ENCODE peak calls at places on chromosomes 13 and 19, in ten cellular contexts. C, M, D, N, W, F, E, B, K and U are unnamed samples.

GRCh38 chr19:17686592-17687042 is 1.5 kb downstream of the UNC13A start:
- DNase-seq in B (peak; percentile 37), M (peak; percentile 80), C (no peak), W (peak; percentile 12), F (peak; percentile 94), D (no peak), E (no peak), K (no peak), N (no peak), U (no peak)

GRCh38 chr13:30932481-30933333 is at the start of gene TEX26:
- DNase-seq in D (no peak), M (no peak), N (no peak), B (peak; percentile 29), W (no peak), C (no peak), K (no peak), E (no peak), F (no peak), U (no peak)

GRCh38 chr13:51148952-51149573 is 38.0 kb upstream of the C13orf42 start:
- DNase-seq in M (peak; percentile 40), N (peak; percentile 42), D (no peak), C (no peak), K (peak; percentile 8), W (peak; percentile 85), E (no peak), B (no peak), F (peak; percentile 69), U (peak; percentile 60)

GRCh38 chr19:39372047-39372802 is 18.7 kb downstream of the PAF1 start:
- DNase-seq in K (peak; percentile 79), E (peak; percentile 52), D (no peak), M (no peak), B (peak; percentile 70), F (no peak), W (peak; percentile 99), N (peak; percentile 90), C (peak; percentile 41), U (peak; percentile 99)

GRCh38 chr13:72983085-72983768 is 75.6 kb upstream of the KLF5 start:
- DNase-seq in M (no peak), C (no peak), E (peak; percentile 34), B (no peak), K (peak; percentile 13), D (no peak), N (peak; percentile 63), W (peak; percentile 78), F (no peak), U (peak; percentile 81)

GRCh38 chr19:35755550-35756371 is 1.1 kb downstream of the HSPB6 start:
- DNase-seq in W (peak; percentile 85), E (peak; percentile 60), C (peak; percentile 49), B (peak; percentile 93), M (no peak), N (peak; percentile 86), D (peak; percentile 84), F (no peak), K (no peak), U (peak; percentile 76)

GRCh38 chr19:56080669-56081401 is 40.3 kb downstream of the ZNF787 start:
- DNase-seq in N (peak; percentile 71), F (peak; percentile 84), C (peak; percentile 14), D (peak; percentile 76), K (peak; percentile 37), B (peak; percentile 86), M (peak; percentile 65), W (peak; percentile 81), E (peak; percentile 86), U (peak; percentile 82)

GRCh38 chr19:14090509-14091085 is at the start of gene SAMD1:
- DNase-seq in M (peak; percentile 90), N (peak; percentile 88), E (peak; percentile 93), F (peak; percentile 95), B (peak; percentile 93), W (peak; percentile 89), K (peak; percentile 68), C (no peak), D (peak; percentile 94), U (peak; percentile 91)

GRCh38 chr13:41900918-41901317 is 60.0 kb downstream of the VWA8 start:
- DNase-seq in N (peak; percentile 36), D (no peak), B (no peak), K (no peak), C (no peak), W (no peak), F (no peak), M (peak; percentile 16), E (no peak), U (no peak)

GRCh38 chr19:41935781-41936415 is 7.6 kb upstream of the ERFL start:
- DNase-seq in C (no peak), F (no peak), W (no peak), E (no peak), K (no peak), N (no peak), M (no peak), B (no peak), D (peak; percentile 50), U (no peak)

GRCh38 chr19:45677351-45678230 is 9.6 kb downstream of the GIPR start:
- DNase-seq in K (no peak), N (peak; percentile 57), B (peak; percentile 54), E (peak; percentile 97), D (peak; percentile 97), W (peak; percentile 57), F (peak; percentile 96), C (no peak), M (peak; percentile 97), U (peak; percentile 58)

GRCh38 chr13:86729206-86729605 is 930.0 kb upstream of the SLITRK6 start:
- DNase-seq in M (no peak), N (no peak), E (no peak), F (no peak), B (no peak), D (no peak), C (no peak), W (no peak), K (no peak), U (no peak)

DNA sequence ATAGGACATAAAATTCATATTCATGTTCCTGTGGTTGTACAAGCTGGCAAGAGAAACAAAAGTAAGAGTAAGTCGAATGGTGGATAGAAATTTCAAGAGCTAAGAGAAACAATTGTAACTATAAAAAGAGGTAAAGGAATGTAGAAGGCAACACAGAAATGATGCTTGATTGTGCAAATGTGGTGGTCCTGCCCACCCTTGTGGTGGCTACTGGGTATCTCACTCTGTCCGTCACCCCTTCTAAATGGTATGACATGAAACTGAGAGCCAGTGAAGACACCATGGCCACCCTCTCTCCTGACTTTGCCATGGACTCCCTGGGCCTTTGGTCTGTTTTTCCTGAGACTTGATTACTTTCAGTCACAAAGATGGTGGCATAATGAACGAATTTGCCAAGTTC is 925.9 kb upstream of the SLITRK6 start:
- DNase-seq in D (no peak), N (no peak), F (peak; percentile 3), E (no peak), M (no peak), W (no peak), C (no peak), K (no peak), B (no peak), U (no peak)
- TF ChIP-seq CTCF in D (no peak), N (no peak), F (peak; percentile 55), E (no peak), M (no peak), W (no peak), C (no peak), K (peak; percentile 12), B (no peak), U (no peak)

GRCh38 chr19:843180-843835 is 2.5 kb downstream of the PRTN3 start:
- DNase-seq in W (no peak), M (peak; percentile 55), E (peak; percentile 58), N (no peak), C (no peak), D (no peak), K (no peak), B (peak; percentile 51), F (peak; percentile 66), U (no peak)
- TF ChIP-seq CTCF in W (peak; percentile 11), M (no peak), E (no peak), N (no peak), C (no peak), D (no peak), K (peak; percentile 5), B (no peak), F (no peak), U (peak; percentile 5)

GRCh38 chr13:24540236-24541126 is 27.9 kb upstream of the PARP4 start:
- DNase-seq in W (no peak), K (no peak), D (no peak), E (no peak), F (peak; percentile 51), B (no peak), N (no peak), C (no peak), M (peak; percentile 56), U (no peak)
- TF ChIP-seq CTCF in W (no peak), K (peak; percentile 17), D (no peak), E (no peak), F (peak; percentile 29), B (peak; percentile 24), N (no peak), C (no peak), M (peak; percentile 13), U (no peak)

GRCh38 chr13:34207334-34207733 is 389.4 kb downstream of the RFC3 start:
- DNase-seq in B (peak; percentile 21), D (no peak), F (no peak), W (peak; percentile 93), M (peak; percentile 81), K (peak; percentile 24), C (no peak), E (no peak), N (peak; percentile 81), U (peak; percentile 91)

GRCh38 chr13:34208326-34208725 is 390.4 kb downstream of the RFC3 start:
- DNase-seq in E (no peak), C (no peak), K (no peak), D (no peak), B (no peak), N (peak; percentile 58), W (peak; percentile 51), F (no peak), M (no peak), U (peak; percentile 75)

DNA sequence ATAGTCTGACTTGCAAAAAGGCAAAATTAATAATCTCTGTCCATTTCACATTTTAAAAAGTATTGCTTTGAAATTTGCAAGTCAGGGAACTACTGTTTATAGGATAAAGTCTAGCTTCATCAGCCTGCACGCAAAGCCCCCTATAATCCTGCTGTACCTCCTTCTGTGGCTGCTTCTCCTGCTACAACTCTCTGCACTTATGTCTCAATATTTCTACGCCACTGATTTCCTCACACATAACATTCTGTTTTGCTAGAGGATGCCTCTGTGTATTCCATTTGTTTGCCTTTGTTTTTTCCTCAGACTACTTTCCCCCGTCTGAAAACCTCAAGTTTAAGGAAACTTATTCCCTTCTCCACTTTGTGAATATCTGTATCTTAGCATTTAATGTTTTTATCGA is 389.9 kb downstream of the RFC3 start:
- DNase-seq in W (peak; percentile 25), E (no peak), B (no peak), N (no peak), F (no peak), K (no peak), M (peak; percentile 17), C (no peak), D (no peak), U (peak; percentile 54)
- TF ChIP-seq CTCF in W (no peak), E (no peak), B (no peak), N (no peak), F (no peak), K (no peak), M (no peak), C (no peak), D (no peak), U (no peak)

DNA sequence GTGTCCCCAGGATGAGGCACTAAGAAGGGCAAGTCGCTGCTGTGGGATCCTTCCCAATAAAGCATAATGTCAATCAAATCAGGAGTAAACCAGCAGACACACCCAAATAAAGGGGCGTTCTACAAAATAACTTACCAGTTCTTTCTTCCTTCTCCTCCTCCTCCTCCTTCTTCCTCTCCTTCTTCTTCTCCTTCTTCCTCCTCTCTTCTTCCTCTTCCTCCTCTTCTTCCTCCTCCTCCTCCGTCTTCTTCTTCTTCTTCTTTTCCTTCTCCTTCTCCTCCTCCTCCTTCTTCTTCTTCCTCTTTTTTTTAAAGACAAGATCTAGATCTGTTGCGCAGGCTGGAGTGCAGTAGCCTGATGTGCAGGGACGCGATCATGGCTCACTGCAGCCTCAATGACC is 225.8 kb downstream of the UQCRFS1 start:
- DNase-seq in B (no peak), K (no peak), C (no peak), N (no peak), D (no peak), M (no peak), W (no peak), F (no peak), E (no peak), U (no peak)
- TF ChIP-seq CTCF in B (no peak), K (no peak), C (no peak), N (no peak), D (no peak), M (no peak), W (no peak), F (no peak), E (no peak), U (no peak)